ENCODE peak calls at places on chromosomes 7 and 10, in six cellular contexts. One of them, this sample, is unnamed. For H3K36me3, the result is how much of the 10 kb centered on the place peaks cover.

GRCh38 chr10:132407243-132407746 is 10.3 kb downstream of the PWWP2B start:
- DNase-seq in prostate gland: no peak
- DNase-seq in CD8-positive, alpha-beta T cell: no peak
- DNase-seq in transverse colon: peak
- DNase-seq in mesenchymal stem cell: no peak
- DNase-seq in CD8-positive, alpha-beta memory T cell: no peak
- DNase-seq in this sample: no peak

GRCh38 chr10:100977436-100977835 is 8.1 kb downstream of the SEMA4G start:
- DNase-seq in prostate gland: no peak
- DNase-seq in CD8-positive, alpha-beta T cell: no peak
- DNase-seq in transverse colon: no peak
- DNase-seq in mesenchymal stem cell: no peak
- DNase-seq in CD8-positive, alpha-beta memory T cell: no peak
- DNase-seq in this sample: no peak

GRCh38 chr7:111933614-111934013 is 272.6 kb downstream of the DOCK4 start:
- DNase-seq in prostate gland: no peak
- DNase-seq in CD8-positive, alpha-beta T cell: no peak
- DNase-seq in transverse colon: no peak
- DNase-seq in mesenchymal stem cell: no peak
- DNase-seq in CD8-positive, alpha-beta memory T cell: no peak
- DNase-seq in this sample: no peak

GRCh38 chr7:112202819-112203218 is 3.4 kb downstream of the DOCK4 start:
- DNase-seq in prostate gland: peak
- DNase-seq in CD8-positive, alpha-beta T cell: no peak
- DNase-seq in transverse colon: peak
- DNase-seq in mesenchymal stem cell: peak
- DNase-seq in CD8-positive, alpha-beta memory T cell: no peak
- DNase-seq in this sample: no peak

GRCh38 chr7:22351878-22352277 is 5.1 kb downstream of the RAPGEF5 start:
- DNase-seq in prostate gland: no peak
- DNase-seq in CD8-positive, alpha-beta T cell: no peak
- DNase-seq in transverse colon: no peak
- DNase-seq in mesenchymal stem cell: no peak
- DNase-seq in CD8-positive, alpha-beta memory T cell: no peak
- DNase-seq in this sample: no peak

GRCh38 chr10:60114765-60115586 is 208.6 kb upstream of the CCDC6 start:
- DNase-seq in prostate gland: no peak
- DNase-seq in CD8-positive, alpha-beta T cell: no peak
- DNase-seq in transverse colon: no peak
- DNase-seq in mesenchymal stem cell: peak
- DNase-seq in CD8-positive, alpha-beta memory T cell: no peak
- DNase-seq in this sample: peak

GRCh38 chr10:45000764-45001381 is at the start of gene ZNF22:
- DNase-seq in prostate gland: no peak
- DNase-seq in CD8-positive, alpha-beta T cell: peak
- DNase-seq in transverse colon: peak
- DNase-seq in mesenchymal stem cell: peak
- DNase-seq in CD8-positive, alpha-beta memory T cell: peak
- DNase-seq in this sample: peak

GRCh38 chr7:405489-406211 is 114.0 kb downstream of the PDGFA start:
- DNase-seq in prostate gland: no peak
- DNase-seq in CD8-positive, alpha-beta T cell: no peak
- DNase-seq in transverse colon: peak
- DNase-seq in mesenchymal stem cell: no peak
- DNase-seq in CD8-positive, alpha-beta memory T cell: no peak
- DNase-seq in this sample: no peak

GRCh38 chr10:63515002-63515763 is 6.0 kb upstream of the REEP3 start:
- DNase-seq in prostate gland: no peak
- DNase-seq in CD8-positive, alpha-beta T cell: no peak
- DNase-seq in transverse colon: no peak
- DNase-seq in mesenchymal stem cell: peak
- DNase-seq in CD8-positive, alpha-beta memory T cell: no peak
- DNase-seq in this sample: peak

GRCh38 chr7:150992833-150993302 is 2.1 kb downstream of the NOS3 start:
- DNase-seq in prostate gland: no peak
- DNase-seq in CD8-positive, alpha-beta T cell: no peak
- DNase-seq in transverse colon: no peak
- DNase-seq in mesenchymal stem cell: peak
- DNase-seq in CD8-positive, alpha-beta memory T cell: no peak
- DNase-seq in this sample: no peak

GRCh38 chr7:95772298-95772770 is at the start of gene DYNC1I1:
- DNase-seq in prostate gland: peak
- DNase-seq in CD8-positive, alpha-beta T cell: no peak
- DNase-seq in transverse colon: peak
- DNase-seq in mesenchymal stem cell: peak
- DNase-seq in CD8-positive, alpha-beta memory T cell: no peak
- DNase-seq in this sample: peak

GRCh38 chr10:77949167-77949566 is 22.6 kb upstream of the DLG5 start:
- DNase-seq in prostate gland: peak
- DNase-seq in CD8-positive, alpha-beta T cell: no peak
- DNase-seq in transverse colon: no peak
- DNase-seq in mesenchymal stem cell: peak
- DNase-seq in CD8-positive, alpha-beta memory T cell: no peak
- DNase-seq in this sample: peak

GRCh38 chr7:74461970-74462706 is 8.4 kb downstream of the GTF2IRD1 start:
- DNase-seq in prostate gland: no peak
- DNase-seq in CD8-positive, alpha-beta T cell: no peak
- DNase-seq in transverse colon: no peak
- DNase-seq in mesenchymal stem cell: no peak
- DNase-seq in CD8-positive, alpha-beta memory T cell: no peak
- DNase-seq in this sample: no peak

GRCh38 chr10:132687893-132688579 is 97.9 kb downstream of the NKX6-2 start:
- DNase-seq in prostate gland: no peak
- DNase-seq in CD8-positive, alpha-beta T cell: no peak
- DNase-seq in transverse colon: no peak
- DNase-seq in mesenchymal stem cell: no peak
- DNase-seq in CD8-positive, alpha-beta memory T cell: no peak
- DNase-seq in this sample: no peak

GRCh38 chr7:105776068-105776790 is 100.2 kb downstream of the ATXN7L1 start:
- DNase-seq in prostate gland: no peak
- DNase-seq in CD8-positive, alpha-beta T cell: no peak
- DNase-seq in transverse colon: peak
- DNase-seq in mesenchymal stem cell: peak
- DNase-seq in CD8-positive, alpha-beta memory T cell: no peak
- DNase-seq in this sample: peak

GRCh38 chr7:68438811-68439210 is 1159.5 kb upstream of the AUTS2 start:
- DNase-seq in prostate gland: no peak
- DNase-seq in CD8-positive, alpha-beta T cell: no peak
- DNase-seq in transverse colon: no peak
- DNase-seq in mesenchymal stem cell: no peak
- DNase-seq in CD8-positive, alpha-beta memory T cell: no peak
- DNase-seq in this sample: no peak

GRCh38 chr7:90717286-90718060 is 121.4 kb downstream of the CDK14 start:
- DNase-seq in prostate gland: peak
- DNase-seq in CD8-positive, alpha-beta T cell: no peak
- DNase-seq in transverse colon: no peak
- DNase-seq in mesenchymal stem cell: peak
- DNase-seq in CD8-positive, alpha-beta memory T cell: no peak
- DNase-seq in this sample: peak

GRCh38 chr7:81691199-81691821 is 78.5 kb downstream of the HGF start:
- DNase-seq in prostate gland: no peak
- DNase-seq in CD8-positive, alpha-beta T cell: no peak
- DNase-seq in transverse colon: no peak
- DNase-seq in mesenchymal stem cell: no peak
- DNase-seq in CD8-positive, alpha-beta memory T cell: no peak
- DNase-seq in this sample: peak

GRCh38 chr7:103985565-103986126 is 3.8 kb downstream of the RELN start:
- DNase-seq in prostate gland: no peak
- DNase-seq in CD8-positive, alpha-beta T cell: no peak
- DNase-seq in transverse colon: no peak
- DNase-seq in mesenchymal stem cell: no peak
- DNase-seq in CD8-positive, alpha-beta memory T cell: no peak
- DNase-seq in this sample: no peak

GRCh38 chr10:100562806-100563293 is 27.1 kb downstream of the HIF1AN start:
- DNase-seq in prostate gland: no peak
- DNase-seq in CD8-positive, alpha-beta T cell: no peak
- DNase-seq in transverse colon: no peak
- DNase-seq in mesenchymal stem cell: peak
- DNase-seq in CD8-positive, alpha-beta memory T cell: no peak
- DNase-seq in this sample: peak

GRCh38 chr10:93110472-93111146 is 36.9 kb downstream of the CYP26A1 start:
- DNase-seq in prostate gland: no peak
- DNase-seq in CD8-positive, alpha-beta T cell: no peak
- DNase-seq in transverse colon: no peak
- DNase-seq in mesenchymal stem cell: no peak
- DNase-seq in CD8-positive, alpha-beta memory T cell: no peak
- DNase-seq in this sample: no peak

GRCh38 chr7:144384555-144385245 is 18.8 kb downstream of the NOBOX start:
- DNase-seq in prostate gland: no peak
- DNase-seq in CD8-positive, alpha-beta T cell: no peak
- DNase-seq in transverse colon: peak
- DNase-seq in mesenchymal stem cell: peak
- DNase-seq in CD8-positive, alpha-beta memory T cell: no peak
- DNase-seq in this sample: peak

GRCh38 chr10:36634916-36635315 is 490.5 kb upstream of the ANKRD30A start:
- DNase-seq in prostate gland: no peak
- DNase-seq in CD8-positive, alpha-beta T cell: no peak
- DNase-seq in transverse colon: no peak
- DNase-seq in mesenchymal stem cell: peak
- DNase-seq in CD8-positive, alpha-beta memory T cell: no peak
- DNase-seq in this sample: peak

GRCh38 chr7:273327-273726 is 16.6 kb upstream of the FOXL3 start:
- DNase-seq in prostate gland: no peak
- DNase-seq in CD8-positive, alpha-beta T cell: no peak
- DNase-seq in transverse colon: no peak
- DNase-seq in mesenchymal stem cell: no peak
- DNase-seq in CD8-positive, alpha-beta memory T cell: no peak
- DNase-seq in this sample: no peak

GRCh38 chr7:2497500-2498336 is 21.5 kb upstream of the GRIFIN start:
- DNase-seq in prostate gland: no peak
- DNase-seq in CD8-positive, alpha-beta T cell: no peak
- DNase-seq in transverse colon: no peak
- DNase-seq in mesenchymal stem cell: no peak
- DNase-seq in CD8-positive, alpha-beta memory T cell: no peak
- DNase-seq in this sample: no peak

GRCh38 chr10:19488592-19489280 is 327.5 kb upstream of the PLXDC2 start:
- DNase-seq in prostate gland: no peak
- DNase-seq in CD8-positive, alpha-beta T cell: no peak
- DNase-seq in transverse colon: peak
- DNase-seq in mesenchymal stem cell: peak
- DNase-seq in CD8-positive, alpha-beta memory T cell: no peak
- DNase-seq in this sample: no peak

GRCh38 chr10:101284171-101285092 is 55.2 kb upstream of the LBX1 start:
- DNase-seq in prostate gland: no peak
- DNase-seq in CD8-positive, alpha-beta T cell: no peak
- DNase-seq in transverse colon: no peak
- DNase-seq in mesenchymal stem cell: no peak
- DNase-seq in CD8-positive, alpha-beta memory T cell: no peak
- DNase-seq in this sample: no peak

GRCh38 chr7:79666472-79666871 is 213.0 kb upstream of the MAGI2 start:
- DNase-seq in prostate gland: no peak
- DNase-seq in CD8-positive, alpha-beta T cell: no peak
- DNase-seq in transverse colon: no peak
- DNase-seq in mesenchymal stem cell: no peak
- DNase-seq in CD8-positive, alpha-beta memory T cell: no peak
- DNase-seq in this sample: no peak

GRCh38 chr7:139321071-139321745 is 19.9 kb upstream of the FMC1 start:
- DNase-seq in prostate gland: no peak
- DNase-seq in CD8-positive, alpha-beta T cell: no peak
- DNase-seq in transverse colon: no peak
- DNase-seq in mesenchymal stem cell: peak
- DNase-seq in CD8-positive, alpha-beta memory T cell: no peak
- DNase-seq in this sample: no peak

GRCh38 chr7:96414931-96415292 is 93.0 kb upstream of the SLC25A13 start:
- DNase-seq in prostate gland: peak
- DNase-seq in CD8-positive, alpha-beta T cell: no peak
- DNase-seq in transverse colon: peak
- DNase-seq in mesenchymal stem cell: peak
- DNase-seq in CD8-positive, alpha-beta memory T cell: peak
- DNase-seq in this sample: peak

GRCh38 chr7:158527495-158527894 is 60.1 kb downstream of the PTPRN2 start:
- DNase-seq in prostate gland: no peak
- DNase-seq in CD8-positive, alpha-beta T cell: no peak
- DNase-seq in transverse colon: no peak
- DNase-seq in mesenchymal stem cell: no peak
- DNase-seq in CD8-positive, alpha-beta memory T cell: no peak
- DNase-seq in this sample: no peak
- H3K4me3 ChIP-seq in prostate gland: no peak
- H3K4me3 ChIP-seq in CD8-positive, alpha-beta T cell: no peak
- H3K4me3 ChIP-seq in transverse colon: no peak
- H3K4me3 ChIP-seq in mesenchymal stem cell: no peak
- H3K4me3 ChIP-seq in CD8-positive, alpha-beta memory T cell: no peak
- H3K4me3 ChIP-seq in this sample: no peak

GRCh38 chr7:140696024-140696678 is 357 bp upstream of the NDUFB2 start:
- DNase-seq in prostate gland: peak
- DNase-seq in CD8-positive, alpha-beta T cell: peak
- DNase-seq in transverse colon: peak
- DNase-seq in mesenchymal stem cell: peak
- DNase-seq in CD8-positive, alpha-beta memory T cell: peak
- DNase-seq in this sample: peak
- H3K27ac ChIP-seq in prostate gland: peak
- H3K27ac ChIP-seq in CD8-positive, alpha-beta T cell: peak
- H3K27ac ChIP-seq in transverse colon: peak
- H3K27ac ChIP-seq in mesenchymal stem cell: peak
- H3K27ac ChIP-seq in CD8-positive, alpha-beta memory T cell: peak
- H3K27ac ChIP-seq in this sample: peak

GRCh38 chr7:17336168-17336567 is 37.7 kb downstream of the AHR start:
- DNase-seq in prostate gland: no peak
- DNase-seq in CD8-positive, alpha-beta T cell: no peak
- DNase-seq in transverse colon: no peak
- DNase-seq in mesenchymal stem cell: no peak
- DNase-seq in CD8-positive, alpha-beta memory T cell: no peak
- DNase-seq in this sample: no peak

GRCh38 chr7:17331891-17332501 is 33.5 kb downstream of the AHR start:
- DNase-seq in prostate gland: no peak
- DNase-seq in CD8-positive, alpha-beta T cell: no peak
- DNase-seq in transverse colon: no peak
- DNase-seq in mesenchymal stem cell: no peak
- DNase-seq in CD8-positive, alpha-beta memory T cell: no peak
- DNase-seq in this sample: no peak

GRCh38 chr7:17339139-17339538 is 40.7 kb downstream of the AHR start:
- DNase-seq in prostate gland: no peak
- DNase-seq in CD8-positive, alpha-beta T cell: no peak
- DNase-seq in transverse colon: no peak
- DNase-seq in mesenchymal stem cell: no peak
- DNase-seq in CD8-positive, alpha-beta memory T cell: no peak
- DNase-seq in this sample: no peak

GRCh38 chr7:17333227-17333626 is 34.8 kb downstream of the AHR start:
- DNase-seq in prostate gland: no peak
- DNase-seq in CD8-positive, alpha-beta T cell: no peak
- DNase-seq in transverse colon: no peak
- DNase-seq in mesenchymal stem cell: no peak
- DNase-seq in CD8-positive, alpha-beta memory T cell: no peak
- DNase-seq in this sample: no peak
- H3K36me3 ChIP-seq in prostate gland: under half
- H3K36me3 ChIP-seq in CD8-positive, alpha-beta T cell: under half
- H3K36me3 ChIP-seq in transverse colon: under half
- H3K36me3 ChIP-seq in mesenchymal stem cell: under half
- H3K36me3 ChIP-seq in CD8-positive, alpha-beta memory T cell: under half
- H3K36me3 ChIP-seq in this sample: half or more

DNA sequence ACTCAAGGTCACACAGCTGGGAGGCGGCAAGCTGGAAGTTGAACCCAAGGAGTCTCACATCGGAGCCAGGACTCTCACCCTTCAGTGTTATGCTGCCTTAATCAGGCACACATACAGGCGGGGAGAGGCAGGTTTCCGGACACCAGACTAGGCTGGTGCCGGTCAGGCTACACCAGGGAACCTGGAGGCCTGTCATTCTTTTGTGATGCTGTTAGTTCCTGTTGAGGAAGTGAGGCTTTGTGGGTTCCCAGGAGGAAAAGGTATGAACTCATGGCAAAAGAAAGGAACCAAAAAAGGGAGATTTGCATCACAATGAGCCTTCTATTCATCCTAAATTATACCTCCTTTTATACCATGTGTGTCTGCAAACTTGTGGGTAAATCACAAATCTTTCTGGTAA is 103.8 kb downstream of the TCF7L2 start:
- DNase-seq in prostate gland: no peak
- DNase-seq in CD8-positive, alpha-beta T cell: no peak
- DNase-seq in transverse colon: no peak
- DNase-seq in mesenchymal stem cell: peak
- DNase-seq in CD8-positive, alpha-beta memory T cell: no peak
- DNase-seq in this sample: no peak
- H3K4me3 ChIP-seq in prostate gland: no peak
- H3K4me3 ChIP-seq in CD8-positive, alpha-beta T cell: no peak
- H3K4me3 ChIP-seq in transverse colon: no peak
- H3K4me3 ChIP-seq in mesenchymal stem cell: no peak
- H3K4me3 ChIP-seq in CD8-positive, alpha-beta memory T cell: no peak
- H3K4me3 ChIP-seq in this sample: no peak

This sample was measured in brain microvascular endothelial cell.